ENCODE peak calls at places on chromosomes 6 and 20, in ten cellular contexts. V, H, Q, D, Z, I, Y, J, X and O are unnamed samples.

GRCh38 chr6:111573118-111573883 is 32.4 kb downstream of the TRAF3IP2 start:
- DNase-seq in V (no peak), H (no peak), Q (no peak), D (no peak), Z (peak; percentile 57), I (peak; percentile 41), Y (no peak), J (no peak), X (no peak), O (peak; percentile 73)

GRCh38 chr6:126945150-126945549 is 173.3 kb upstream of the RSPO3 start:
- DNase-seq in V (no peak), H (no peak), Q (no peak), D (no peak), Z (no peak), I (no peak), Y (no peak), J (no peak), X (no peak), O (no peak)

GRCh38 chr6:46184114-46184513 is 13.3 kb upstream of the ENPP5 start:
- DNase-seq in V (no peak), H (no peak), Q (no peak), D (no peak), Z (peak; percentile 35), I (no peak), Y (no peak), J (no peak), X (no peak), O (no peak)

GRCh38 chr6:35967059-35967769 is 46.3 kb upstream of the SRPK1 start:
- DNase-seq in V (no peak), H (no peak), Q (no peak), D (no peak), Z (no peak), I (no peak), Y (no peak), J (peak; percentile 68), X (no peak), O (no peak)

GRCh38 chr6:3868544-3868943 is 19.4 kb downstream of the FAM50B start:
- DNase-seq in V (no peak), H (no peak), Q (no peak), D (no peak), Z (no peak), I (no peak), Y (no peak), J (no peak), X (no peak), O (no peak)

GRCh38 chr6:96330884-96331283 is 190.7 kb upstream of the UFL1 start:
- DNase-seq in V (no peak), H (no peak), Q (no peak), D (no peak), Z (no peak), I (no peak), Y (no peak), J (no peak), X (no peak), O (no peak)

GRCh38 chr6:41970436-41970846 is 28.8 kb upstream of the CCND3 start:
- DNase-seq in V (no peak), H (no peak), Q (peak; percentile 25), D (no peak), Z (no peak), I (no peak), Y (no peak), J (no peak), X (no peak), O (peak; percentile 45)

GRCh38 chr6:109093732-109094131 is 914 bp downstream of the SESN1 start:
- DNase-seq in V (no peak), H (no peak), Q (no peak), D (no peak), Z (no peak), I (no peak), Y (no peak), J (no peak), X (no peak), O (no peak)

GRCh38 chr6:127608554-127609270 is 31.7 kb downstream of the C6orf58 start:
- DNase-seq in V (no peak), H (no peak), Q (no peak), D (no peak), Z (no peak), I (no peak), Y (no peak), J (no peak), X (no peak), O (no peak)

GRCh38 chr6:93424303-93425064 is 5.1 kb upstream of the EPHA7 start:
- DNase-seq in V (no peak), H (no peak), Q (no peak), D (no peak), Z (no peak), I (no peak), Y (no peak), J (no peak), X (no peak), O (no peak)

GRCh38 chr6:5132741-5133140 is 47.6 kb downstream of the PPP1R3G start:
- DNase-seq in V (no peak), H (no peak), Q (no peak), D (no peak), Z (peak; percentile 32), I (peak; percentile 70), Y (peak; percentile 44), J (no peak), X (no peak), O (peak; percentile 89)

GRCh38 chr6:22575190-22575589 is 5.8 kb downstream of the HDGFL1 start:
- DNase-seq in V (no peak), H (no peak), Q (no peak), D (no peak), Z (no peak), I (no peak), Y (no peak), J (no peak), X (no peak), O (no peak)

GRCh38 chr6:107866606-107867301 is 42.6 kb upstream of the SCML4 start:
- DNase-seq in V (no peak), H (no peak), Q (no peak), D (no peak), Z (no peak), I (no peak), Y (no peak), J (peak; percentile 56), X (peak; percentile 51), O (no peak)

GRCh38 chr6:27582928-27583725 is 110.2 kb upstream of the ZNF184 start:
- DNase-seq in V (peak; percentile 56), H (peak; percentile 88), Q (no peak), D (no peak), Z (no peak), I (no peak), Y (no peak), J (peak; percentile 65), X (peak; percentile 55), O (no peak)

GRCh38 chr6:138493413-138493812 is 5.9 kb downstream of the NHSL1 start:
- DNase-seq in V (no peak), H (no peak), Q (no peak), D (no peak), Z (no peak), I (no peak), Y (no peak), J (no peak), X (no peak), O (no peak)
- TF ChIP-seq EP300 in V (no peak), H (no peak), Q (no peak), D (no peak), Z (no peak), I (no peak), Y (no peak), J (no peak), X (no peak), O (no peak)

GRCh38 chr20:61487346-61488022 is 235.4 kb downstream of the CDH4 start:
- DNase-seq in V (no peak), H (no peak), Q (no peak), D (no peak), Z (peak; percentile 15), I (no peak), Y (no peak), J (no peak), X (no peak), O (no peak)
- TF ChIP-seq CTCF in V (no peak), H (no peak), Q (no peak), D (no peak), Z (no peak), I (no peak), Y (no peak), J (no peak), X (no peak), O (no peak)

GRCh38 chr20:62122659-62123449 is 579 bp downstream of the LSM14B start:
- DNase-seq in V (peak; percentile 82), H (no peak), Q (no peak), D (peak; percentile 75), Z (no peak), I (peak; percentile 64), Y (peak; percentile 64), J (no peak), X (peak; percentile 78), O (peak; percentile 80)
- TF ChIP-seq EP300 in V (no peak), H (no peak), Q (no peak), D (no peak), Z (no peak), I (no peak), Y (no peak), J (no peak), X (no peak), O (no peak)

DNA sequence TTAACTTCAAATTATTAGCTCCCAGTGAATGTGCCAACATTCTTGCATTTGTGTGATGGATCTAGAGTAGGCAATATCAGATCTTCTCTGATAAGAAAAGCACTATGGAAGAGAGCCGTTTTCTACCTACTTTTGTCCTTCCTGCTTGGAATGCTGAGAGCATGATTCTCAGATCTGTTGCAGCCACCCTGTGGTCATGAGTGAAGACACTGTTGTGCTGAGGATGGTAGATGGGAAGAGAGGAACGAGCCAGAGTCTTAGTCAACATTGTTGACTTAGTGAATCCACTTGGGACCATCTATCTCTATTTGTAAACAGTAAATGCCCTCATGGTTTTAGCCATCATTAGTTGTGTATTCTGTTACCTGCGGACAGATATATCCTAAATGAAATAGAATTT is 202.6 kb downstream of the CD109 start:
- DNase-seq in V (no peak), H (no peak), Q (no peak), D (no peak), Z (no peak), I (no peak), Y (no peak), J (no peak), X (no peak), O (no peak)
- TF ChIP-seq CTCF in V (no peak), H (no peak), Q (no peak), D (no peak), Z (no peak), I (no peak), Y (no peak), J (peak; percentile 15), X (no peak), O (no peak)